ENCODE peak calls at places on chromosomes 5 and 9, in nine cellular contexts. X is occipital lobe, J is NCI-H1105 treated with DMSO at 0.1 percent for 48 hours, A is fibroblast of pulmonary artery, W is AG09309, B is NCI-H1436 treated with DMSO at 0.1 percent for 48 hours, T is GM19239, I is progenitor cell of endocrine pancreas, Z is adipocyte. L is an unnamed sample.

GRCh38 chr9:93187047-93187446 is 3.1 kb downstream of the WNK2 start:
- DNase-seq in A (no peak), X (no peak), I (no peak), T (no peak), Z (no peak), W (no peak), J (no peak), B (no peak), L (no peak)

GRCh38 chr9:89002987-89003386 is 11.7 kb downstream of the S1PR3 start:
- DNase-seq in Z (no peak), B (no peak), I (no peak), X (no peak), W (no peak), A (no peak), T (no peak), J (no peak), L (no peak)

GRCh38 chr5:127650022-127650421 is 1.1 kb downstream of the CTXN3 start:
- DNase-seq in Z (peak), I (no peak), J (no peak), W (no peak), A (peak), X (no peak), B (no peak), T (no peak), L (no peak)

GRCh38 chr5:143592648-143593047 is 189.2 kb upstream of the NR3C1 start:
- DNase-seq in W (no peak), I (no peak), T (peak), B (no peak), X (no peak), Z (no peak), A (peak), J (no peak), L (no peak)

GRCh38 chr9:19782005-19782404 is 6.8 kb downstream of the SLC24A2 start:
- DNase-seq in A (peak), W (no peak), T (no peak), Z (no peak), I (no peak), J (no peak), X (no peak), B (no peak), L (no peak)

GRCh38 chr5:145141534-145141933 is 693.6 kb downstream of the PRELID2 start:
- DNase-seq in W (no peak), Z (no peak), A (no peak), J (no peak), X (no peak), B (no peak), I (no peak), T (no peak), L (no peak)

GRCh38 chr5:112533315-112533867 is 114.3 kb upstream of the EPB41L4A start:
- DNase-seq in J (no peak), B (no peak), A (no peak), I (no peak), X (no peak), W (no peak), T (no peak), Z (no peak), L (peak)

GRCh38 chr9:131446276-131446675 is 52.4 kb downstream of the PRRC2B start:
- DNase-seq in W (no peak), X (no peak), A (no peak), J (no peak), Z (no peak), I (no peak), B (no peak), T (no peak), L (no peak)

GRCh38 chr5:96714951-96715451 is 52.8 kb downstream of the CAST start:
- DNase-seq in A (peak), W (peak), J (no peak), T (no peak), B (no peak), I (no peak), X (no peak), Z (peak), L (no peak)

GRCh38 chr9:87337335-87338074 is 160.2 kb upstream of the DAPK1 start:
- DNase-seq in Z (peak), A (peak), X (no peak), T (no peak), I (no peak), J (peak), B (no peak), W (no peak), L (peak)

L was measured in NT2/D1.